ENCODE peak calls at places on chromosome 5, in nine cellular contexts. One of them, this sample, is unnamed. For H3K27me3 and H3K9me3, the result is how much of the 10 kb centered on the place peaks cover.

GRCh38 chr5:41181691-41182564 is 31.4 kb downstream of the C6 start:
- DNase-seq in IMR-90: no peak
- DNase-seq in left ventricle myocardium inferior: no peak
- DNase-seq in pancreas: no peak
- DNase-seq in cardiac muscle cell: no peak
- DNase-seq in CD4-positive, alpha-beta T cell: no peak
- DNase-seq in fibroblast of lung: no peak
- DNase-seq in testis: no peak
- DNase-seq in heart right ventricle: no peak
- DNase-seq in this sample: no peak

GRCh38 chr5:126452477-126452876 is 29.3 kb downstream of the GRAMD2B start:
- DNase-seq in cardiac muscle cell: no peak
- DNase-seq in pancreas: no peak
- DNase-seq in heart right ventricle: no peak
- DNase-seq in fibroblast of lung: no peak
- DNase-seq in IMR-90: peak
- DNase-seq in testis: no peak
- DNase-seq in CD4-positive, alpha-beta T cell: no peak
- DNase-seq in left ventricle myocardium inferior: no peak
- DNase-seq in this sample: no peak

GRCh38 chr5:141574122-141574510 is 44.7 kb downstream of the DIAPH1 start:
- DNase-seq in cardiac muscle cell: no peak
- DNase-seq in CD4-positive, alpha-beta T cell: no peak
- DNase-seq in IMR-90: peak
- DNase-seq in heart right ventricle: no peak
- DNase-seq in left ventricle myocardium inferior: no peak
- DNase-seq in fibroblast of lung: no peak
- DNase-seq in testis: no peak
- DNase-seq in pancreas: no peak
- DNase-seq in this sample: no peak

GRCh38 chr5:83899351-83899970 is 178.8 kb upstream of the HAPLN1 start:
- DNase-seq in cardiac muscle cell: peak
- DNase-seq in heart right ventricle: no peak
- DNase-seq in fibroblast of lung: no peak
- DNase-seq in CD4-positive, alpha-beta T cell: no peak
- DNase-seq in IMR-90: peak
- DNase-seq in left ventricle myocardium inferior: no peak
- DNase-seq in pancreas: no peak
- DNase-seq in testis: no peak
- DNase-seq in this sample: no peak

GRCh38 chr5:107419498-107419897 is 251.2 kb downstream of the EFNA5 start:
- DNase-seq in IMR-90: no peak
- DNase-seq in testis: no peak
- DNase-seq in cardiac muscle cell: no peak
- DNase-seq in left ventricle myocardium inferior: no peak
- DNase-seq in CD4-positive, alpha-beta T cell: no peak
- DNase-seq in fibroblast of lung: no peak
- DNase-seq in heart right ventricle: no peak
- DNase-seq in pancreas: no peak
- DNase-seq in this sample: no peak

GRCh38 chr5:167716376-167716775 is 575.1 kb upstream of the WWC1 start:
- DNase-seq in testis: no peak
- DNase-seq in IMR-90: peak
- DNase-seq in cardiac muscle cell: no peak
- DNase-seq in heart right ventricle: no peak
- DNase-seq in left ventricle myocardium inferior: no peak
- DNase-seq in pancreas: no peak
- DNase-seq in fibroblast of lung: peak
- DNase-seq in CD4-positive, alpha-beta T cell: no peak
- DNase-seq in this sample: no peak

GRCh38 chr5:131633830-131634229 is 1.2 kb downstream of the RAPGEF6 start:
- DNase-seq in left ventricle myocardium inferior: no peak
- DNase-seq in fibroblast of lung: no peak
- DNase-seq in heart right ventricle: no peak
- DNase-seq in pancreas: no peak
- DNase-seq in IMR-90: no peak
- DNase-seq in testis: no peak
- DNase-seq in cardiac muscle cell: no peak
- DNase-seq in CD4-positive, alpha-beta T cell: no peak
- DNase-seq in this sample: no peak

GRCh38 chr5:113508756-113509155 is 4.7 kb upstream of the YTHDC2 start:
- DNase-seq in testis: no peak
- DNase-seq in CD4-positive, alpha-beta T cell: no peak
- DNase-seq in heart right ventricle: no peak
- DNase-seq in pancreas: no peak
- DNase-seq in cardiac muscle cell: no peak
- DNase-seq in fibroblast of lung: no peak
- DNase-seq in left ventricle myocardium inferior: no peak
- DNase-seq in IMR-90: no peak
- DNase-seq in this sample: no peak

GRCh38 chr5:180142008-180142803 is 66.8 kb downstream of the RASGEF1C start:
- DNase-seq in cardiac muscle cell: no peak
- DNase-seq in fibroblast of lung: no peak
- DNase-seq in CD4-positive, alpha-beta T cell: no peak
- DNase-seq in left ventricle myocardium inferior: no peak
- DNase-seq in IMR-90: no peak
- DNase-seq in heart right ventricle: no peak
- DNase-seq in testis: peak
- DNase-seq in pancreas: no peak
- DNase-seq in this sample: no peak

GRCh38 chr5:179486596-179487051 is 63.7 kb upstream of the RUFY1 start:
- DNase-seq in pancreas: no peak
- DNase-seq in testis: no peak
- DNase-seq in cardiac muscle cell: peak
- DNase-seq in IMR-90: peak
- DNase-seq in heart right ventricle: no peak
- DNase-seq in CD4-positive, alpha-beta T cell: no peak
- DNase-seq in left ventricle myocardium inferior: no peak
- DNase-seq in fibroblast of lung: peak
- DNase-seq in this sample: no peak

GRCh38 chr5:141960449-141961323 is 2.7 kb upstream of the PCDH12 start:
- DNase-seq in left ventricle myocardium inferior: peak
- DNase-seq in testis: peak
- DNase-seq in heart right ventricle: peak
- DNase-seq in pancreas: peak
- DNase-seq in cardiac muscle cell: peak
- DNase-seq in IMR-90: peak
- DNase-seq in CD4-positive, alpha-beta T cell: peak
- DNase-seq in fibroblast of lung: peak
- DNase-seq in this sample: peak

GRCh38 chr5:161535762-161536161 is 10.8 kb downstream of the GABRB2 start:
- DNase-seq in left ventricle myocardium inferior: no peak
- DNase-seq in testis: peak
- DNase-seq in IMR-90: no peak
- DNase-seq in fibroblast of lung: no peak
- DNase-seq in pancreas: peak
- DNase-seq in CD4-positive, alpha-beta T cell: no peak
- DNase-seq in heart right ventricle: no peak
- DNase-seq in cardiac muscle cell: no peak
- DNase-seq in this sample: no peak

GRCh38 chr5:155004138-155004744 is 9.3 kb upstream of the KIF4B start:
- DNase-seq in cardiac muscle cell: peak
- DNase-seq in IMR-90: no peak
- DNase-seq in pancreas: no peak
- DNase-seq in left ventricle myocardium inferior: no peak
- DNase-seq in testis: peak
- DNase-seq in fibroblast of lung: no peak
- DNase-seq in CD4-positive, alpha-beta T cell: no peak
- DNase-seq in heart right ventricle: peak
- DNase-seq in this sample: no peak

GRCh38 chr5:16600397-16600796 is 16.4 kb downstream of the RETREG1 start:
- DNase-seq in fibroblast of lung: peak
- DNase-seq in cardiac muscle cell: peak
- DNase-seq in testis: peak
- DNase-seq in left ventricle myocardium inferior: peak
- DNase-seq in CD4-positive, alpha-beta T cell: no peak
- DNase-seq in IMR-90: no peak
- DNase-seq in pancreas: no peak
- DNase-seq in heart right ventricle: peak
- DNase-seq in this sample: no peak

GRCh38 chr5:1412163-1412562 is 33.1 kb downstream of the SLC6A3 start:
- DNase-seq in cardiac muscle cell: no peak
- DNase-seq in fibroblast of lung: no peak
- DNase-seq in testis: no peak
- DNase-seq in left ventricle myocardium inferior: peak
- DNase-seq in IMR-90: no peak
- DNase-seq in pancreas: no peak
- DNase-seq in CD4-positive, alpha-beta T cell: no peak
- DNase-seq in heart right ventricle: no peak
- DNase-seq in this sample: no peak

GRCh38 chr5:592158-592557 is 20.0 kb upstream of the CEP72 start:
- DNase-seq in left ventricle myocardium inferior: no peak
- DNase-seq in cardiac muscle cell: no peak
- DNase-seq in heart right ventricle: no peak
- DNase-seq in testis: no peak
- DNase-seq in IMR-90: no peak
- DNase-seq in CD4-positive, alpha-beta T cell: no peak
- DNase-seq in fibroblast of lung: no peak
- DNase-seq in pancreas: no peak
- DNase-seq in this sample: no peak

GRCh38 chr5:172835246-172836030 is 1.4 kb downstream of the ERGIC1 start:
- DNase-seq in CD4-positive, alpha-beta T cell: no peak
- DNase-seq in fibroblast of lung: no peak
- DNase-seq in left ventricle myocardium inferior: no peak
- DNase-seq in IMR-90: no peak
- DNase-seq in testis: no peak
- DNase-seq in pancreas: no peak
- DNase-seq in cardiac muscle cell: no peak
- DNase-seq in heart right ventricle: no peak
- DNase-seq in this sample: no peak

GRCh38 chr5:174145821-174146220 is 100.3 kb downstream of the NSG2 start:
- DNase-seq in cardiac muscle cell: peak
- DNase-seq in left ventricle myocardium inferior: no peak
- DNase-seq in fibroblast of lung: no peak
- DNase-seq in pancreas: no peak
- DNase-seq in IMR-90: no peak
- DNase-seq in testis: no peak
- DNase-seq in heart right ventricle: no peak
- DNase-seq in CD4-positive, alpha-beta T cell: no peak
- DNase-seq in this sample: peak

GRCh38 chr5:143932584-143932983 is 120.6 kb downstream of the HMHB1 start:
- DNase-seq in IMR-90: peak
- DNase-seq in pancreas: no peak
- DNase-seq in CD4-positive, alpha-beta T cell: no peak
- DNase-seq in fibroblast of lung: no peak
- DNase-seq in testis: no peak
- DNase-seq in cardiac muscle cell: no peak
- DNase-seq in left ventricle myocardium inferior: no peak
- DNase-seq in heart right ventricle: no peak
- DNase-seq in this sample: no peak

GRCh38 chr5:107404595-107405366 is 266.0 kb downstream of the EFNA5 start:
- DNase-seq in CD4-positive, alpha-beta T cell: no peak
- DNase-seq in cardiac muscle cell: no peak
- DNase-seq in testis: no peak
- DNase-seq in fibroblast of lung: no peak
- DNase-seq in pancreas: no peak
- DNase-seq in left ventricle myocardium inferior: no peak
- DNase-seq in IMR-90: no peak
- DNase-seq in heart right ventricle: no peak
- DNase-seq in this sample: no peak

GRCh38 chr5:42990892-42991291 is 49.2 kb downstream of the ANXA2R start:
- DNase-seq in CD4-positive, alpha-beta T cell: no peak
- DNase-seq in fibroblast of lung: no peak
- DNase-seq in testis: no peak
- DNase-seq in pancreas: no peak
- DNase-seq in IMR-90: no peak
- DNase-seq in left ventricle myocardium inferior: no peak
- DNase-seq in heart right ventricle: no peak
- DNase-seq in cardiac muscle cell: no peak
- DNase-seq in this sample: no peak
- H3K27me3 ChIP-seq in CD4-positive, alpha-beta T cell: under half
- H3K27me3 ChIP-seq in fibroblast of lung: under half
- H3K27me3 ChIP-seq in testis: under half
- H3K27me3 ChIP-seq in pancreas: under half
- H3K27me3 ChIP-seq in IMR-90: under half
- H3K27me3 ChIP-seq in left ventricle myocardium inferior: half or more
- H3K27me3 ChIP-seq in heart right ventricle: under half
- H3K27me3 ChIP-seq in cardiac muscle cell: half or more
- H3K27me3 ChIP-seq in this sample: under half

GRCh38 chr5:110275878-110276277 is 450.6 kb downstream of the TMEM232 start:
- DNase-seq in left ventricle myocardium inferior: no peak
- DNase-seq in pancreas: no peak
- DNase-seq in IMR-90: no peak
- DNase-seq in fibroblast of lung: no peak
- DNase-seq in cardiac muscle cell: no peak
- DNase-seq in testis: no peak
- DNase-seq in heart right ventricle: no peak
- DNase-seq in CD4-positive, alpha-beta T cell: no peak
- DNase-seq in this sample: no peak
- H3K9me3 ChIP-seq in left ventricle myocardium inferior: under half
- H3K9me3 ChIP-seq in pancreas: under half
- H3K9me3 ChIP-seq in IMR-90: under half
- H3K9me3 ChIP-seq in fibroblast of lung: under half
- H3K9me3 ChIP-seq in cardiac muscle cell: under half
- H3K9me3 ChIP-seq in testis: under half
- H3K9me3 ChIP-seq in heart right ventricle: under half
- H3K9me3 ChIP-seq in CD4-positive, alpha-beta T cell: under half
- H3K9me3 ChIP-seq in this sample: under half

DNA sequence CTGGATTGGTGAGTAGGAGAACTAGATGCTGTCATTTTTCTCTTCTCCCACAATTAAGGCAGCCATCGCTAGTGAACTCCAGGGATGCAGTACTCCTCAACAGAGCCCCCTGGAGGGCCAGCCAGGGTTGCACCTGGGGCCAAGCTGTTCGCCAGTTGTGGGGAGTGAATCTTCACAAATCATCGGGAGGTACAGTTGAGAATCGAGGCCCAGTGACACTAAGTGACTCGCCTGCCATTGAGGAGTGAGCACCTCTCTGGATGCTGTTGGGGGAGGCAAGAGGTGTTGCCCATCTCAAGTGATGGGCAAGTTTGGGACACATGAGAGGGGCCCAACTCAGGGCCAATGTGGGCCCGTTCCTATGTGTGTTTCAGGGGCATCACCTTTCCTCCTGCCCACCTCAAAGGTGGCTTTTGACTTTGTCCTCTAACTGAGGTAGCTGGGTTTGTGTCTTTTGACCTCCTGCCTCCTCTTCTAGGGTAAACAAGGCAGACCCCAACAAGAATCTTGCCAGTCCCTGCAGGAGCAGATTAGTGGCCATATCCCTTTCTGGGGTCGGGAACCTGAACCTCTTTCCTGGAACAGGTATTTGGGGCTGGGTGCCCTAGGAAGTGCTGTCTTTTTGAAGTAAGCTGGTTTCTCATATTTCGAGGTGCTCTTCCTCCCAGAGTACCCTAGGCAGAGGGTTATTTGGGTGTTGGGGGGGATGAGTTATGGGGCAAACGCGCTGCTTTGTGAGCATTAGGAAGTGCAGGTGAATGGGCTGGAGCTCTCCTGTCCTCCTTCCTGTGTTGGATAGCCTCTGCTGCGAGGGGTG is 181.2 kb downstream of the MACROH2A1 start:
- DNase-seq in heart right ventricle: no peak
- DNase-seq in fibroblast of lung: no peak
- DNase-seq in CD4-positive, alpha-beta T cell: no peak
- DNase-seq in testis: no peak
- DNase-seq in cardiac muscle cell: no peak
- DNase-seq in left ventricle myocardium inferior: no peak
- DNase-seq in pancreas: no peak
- DNase-seq in IMR-90: no peak
- DNase-seq in this sample: no peak
- TF ChIP-seq CTCF in heart right ventricle: no peak
- TF ChIP-seq CTCF in fibroblast of lung: no peak
- TF ChIP-seq CTCF in CD4-positive, alpha-beta T cell: no peak
- TF ChIP-seq CTCF in testis: no peak
- TF ChIP-seq CTCF in cardiac muscle cell: no peak
- TF ChIP-seq CTCF in left ventricle myocardium inferior: no peak
- TF ChIP-seq CTCF in pancreas: no peak
- TF ChIP-seq CTCF in IMR-90: no peak
- TF ChIP-seq CTCF in this sample: no peak

GRCh38 chr5:135577421-135577820 is 1.4 kb downstream of the CXCL14 start:
- DNase-seq in left ventricle myocardium inferior: no peak
- DNase-seq in heart right ventricle: no peak
- DNase-seq in testis: no peak
- DNase-seq in fibroblast of lung: no peak
- DNase-seq in IMR-90: no peak
- DNase-seq in CD4-positive, alpha-beta T cell: no peak
- DNase-seq in cardiac muscle cell: no peak
- DNase-seq in pancreas: no peak
- DNase-seq in this sample: no peak
- H3K27me3 ChIP-seq in left ventricle myocardium inferior: half or more
- H3K27me3 ChIP-seq in heart right ventricle: half or more
- H3K27me3 ChIP-seq in testis: under half
- H3K27me3 ChIP-seq in fibroblast of lung: under half
- H3K27me3 ChIP-seq in IMR-90: half or more
- H3K27me3 ChIP-seq in CD4-positive, alpha-beta T cell: under half
- H3K27me3 ChIP-seq in cardiac muscle cell: half or more
- H3K27me3 ChIP-seq in pancreas: under half
- H3K27me3 ChIP-seq in this sample: under half